ENCODE peak calls at places on chromosomes 12 and 14, in six cellular contexts. C, E, B, Y, A and D are unnamed samples.

GRCh38 chr14:95519699-95520098 is 3.2 kb upstream of the SYNE3 start:
- DNase-seq in C (peak), E (no peak), B (no peak), Y (no peak), A (no peak), D (peak)

GRCh38 chr14:32478027-32478426 is 148.9 kb downstream of the AKAP6 start:
- DNase-seq in C (no peak), E (no peak), B (no peak), Y (no peak), A (no peak), D (no peak)

GRCh38 chr12:11016937-11017336 is 5.5 kb downstream of the TAS2R19 start:
- DNase-seq in C (no peak), E (no peak), B (no peak), Y (no peak), A (no peak), D (no peak)

GRCh38 chr14:33068626-33069025 is 129.9 kb downstream of the NPAS3 start:
- DNase-seq in C (no peak), E (no peak), B (no peak), Y (no peak), A (no peak), D (no peak)

GRCh38 chr14:68947802-68948201 is 31.3 kb downstream of the ACTN1 start:
- DNase-seq in C (no peak), E (no peak), B (no peak), Y (no peak), A (no peak), D (peak)

GRCh38 chr14:60514378-60515243 is 5.7 kb downstream of the SIX6 start:
- DNase-seq in C (no peak), E (peak), B (no peak), Y (peak), A (peak), D (no peak)

GRCh38 chr12:16675438-16675837 is 69.5 kb upstream of the LMO3 start:
- DNase-seq in C (no peak), E (no peak), B (no peak), Y (no peak), A (no peak), D (no peak)

GRCh38 chr14:69354383-69355154 is 43.5 kb downstream of the ERH start:
- DNase-seq in C (no peak), E (no peak), B (peak), Y (peak), A (no peak), D (no peak)

GRCh38 chr12:28882444-28882843 is 266.6 kb upstream of the FAR2 start:
- DNase-seq in C (no peak), E (no peak), B (no peak), Y (no peak), A (no peak), D (no peak)

GRCh38 chr14:56004807-56005579 is 113.2 kb upstream of the PELI2 start:
- DNase-seq in C (peak), E (peak), B (peak), Y (no peak), A (peak), D (no peak)

GRCh38 chr12:101051901-101052550 is 158.0 kb downstream of the SLC5A8 start:
- DNase-seq in C (peak), E (no peak), B (no peak), Y (peak), A (peak), D (no peak)

GRCh38 chr14:20434701-20435453 is 1.1 kb downstream of the KLHL33 start:
- DNase-seq in C (peak), E (no peak), B (no peak), Y (no peak), A (no peak), D (no peak)

GRCh38 chr14:55781046-55781445 is 201.0 kb downstream of the KTN1 start:
- DNase-seq in C (peak), E (peak), B (no peak), Y (no peak), A (no peak), D (no peak)

GRCh38 chr12:48973531-48973930 is 2.0 kb upstream of the WNT10B start:
- DNase-seq in C (no peak), E (no peak), B (no peak), Y (peak), A (no peak), D (peak)

DNA sequence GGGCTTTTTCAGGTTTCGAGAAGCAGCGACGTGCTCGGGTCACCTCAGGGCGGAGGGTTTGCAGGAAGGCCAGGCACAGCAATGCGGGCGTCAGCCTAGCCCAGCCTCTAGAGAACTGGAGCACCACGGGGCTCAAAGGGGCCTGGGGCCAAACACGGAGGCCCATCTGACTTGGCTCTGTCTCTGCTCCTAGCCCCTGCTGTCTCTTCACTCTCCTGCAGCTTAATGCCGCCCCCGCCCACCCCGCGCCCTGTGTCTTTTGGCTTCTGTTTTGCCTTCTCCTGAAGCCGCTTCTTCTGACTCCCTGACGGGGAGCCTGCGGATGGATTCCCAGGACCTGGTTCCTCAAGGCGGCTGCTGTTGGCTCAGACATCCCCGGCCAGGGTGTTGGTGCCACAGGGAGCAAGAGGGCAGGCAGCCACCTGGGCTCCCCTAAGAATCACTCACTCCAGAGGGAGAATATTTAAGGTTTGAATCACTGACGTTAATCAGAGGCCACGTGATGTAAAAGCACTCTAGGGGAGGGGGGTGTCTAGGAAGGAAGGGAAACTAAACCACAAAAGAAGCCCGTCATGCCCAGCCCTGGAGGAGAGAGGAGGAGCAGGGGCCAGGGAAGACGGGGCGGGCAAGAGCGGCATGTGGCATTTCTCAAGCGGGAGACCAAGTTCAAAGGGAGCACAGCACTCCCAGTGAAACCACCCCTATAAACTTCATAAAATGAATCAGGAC is 36.9 kb upstream of the PRMT8 start:
- DNase-seq in C (no peak), E (no peak), B (no peak), Y (no peak), A (peak), D (no peak)
- TF ChIP-seq MYC in C (no peak), E (no peak), B (no peak), Y (no peak), A (no peak), D (no peak)

DNA sequence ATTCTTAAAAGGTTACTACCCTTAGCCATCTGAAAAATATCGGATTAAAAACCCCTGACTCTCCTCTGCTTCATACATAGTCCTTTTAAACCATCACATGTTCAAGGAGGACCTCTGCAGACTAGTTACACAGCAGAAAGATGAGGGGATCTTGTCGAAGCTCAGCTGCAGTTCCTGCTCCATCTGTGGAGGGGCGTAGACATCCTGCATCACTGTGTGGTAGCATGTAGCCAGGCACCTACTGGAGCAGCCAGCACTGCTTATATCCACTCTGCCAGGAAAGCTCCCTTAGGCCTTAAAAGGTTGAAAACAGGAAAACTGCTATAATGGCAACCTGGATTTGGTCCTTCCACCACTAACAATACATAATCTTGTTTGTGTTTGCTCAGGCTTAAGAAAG is 57.6 kb upstream of the STRN3 start:
- DNase-seq in C (no peak), E (no peak), B (no peak), Y (no peak), A (no peak), D (no peak)
- TF ChIP-seq MYC in C (no peak), E (no peak), B (no peak), Y (no peak), A (no peak), D (no peak)

GRCh38 chr12:64892561-64892960 is 68.1 kb downstream of the TBC1D30 start:
- DNase-seq in C (no peak), E (no peak), B (no peak), Y (no peak), A (no peak), D (no peak)

GRCh38 chr12:64889434-64890216 is 65.2 kb downstream of the TBC1D30 start:
- DNase-seq in C (no peak), E (no peak), B (no peak), Y (peak), A (no peak), D (no peak)

GRCh38 chr12:64893961-64894360 is 69.5 kb downstream of the TBC1D30 start:
- DNase-seq in C (peak), E (no peak), B (no peak), Y (no peak), A (no peak), D (no peak)

GRCh38 chr12:64891629-64892028 is 67.2 kb downstream of the TBC1D30 start:
- DNase-seq in C (no peak), E (no peak), B (no peak), Y (no peak), A (no peak), D (no peak)

DNA sequence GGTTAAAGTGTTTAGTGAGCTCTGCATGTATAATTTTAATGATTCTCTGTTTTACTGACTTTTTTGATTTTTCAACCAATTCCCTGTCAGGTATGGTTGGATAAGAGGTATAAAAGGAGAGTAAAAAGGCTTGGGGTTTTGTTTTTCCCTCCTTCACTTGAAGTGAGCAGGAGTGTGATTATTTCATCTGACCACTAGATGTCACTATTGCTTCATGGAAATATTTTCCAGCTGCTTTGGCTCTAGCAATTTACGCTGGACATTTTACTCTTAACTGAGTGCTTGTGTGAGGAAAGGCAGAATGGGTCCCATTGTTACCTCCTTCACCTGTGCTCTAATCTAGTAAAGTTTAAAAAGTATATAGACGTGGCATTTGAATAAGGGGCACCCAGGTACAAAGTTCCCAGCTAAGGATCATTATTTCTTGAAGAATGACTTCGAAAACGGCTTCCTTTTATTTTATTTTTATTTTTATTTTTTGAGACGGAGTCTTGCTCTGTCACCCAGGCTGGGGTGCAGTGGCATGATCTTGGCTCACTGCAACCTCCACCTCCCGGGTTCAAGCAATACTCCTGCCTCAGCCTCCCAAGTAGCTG is 66.5 kb downstream of the TBC1D30 start:
- DNase-seq in C (peak), E (peak), B (no peak), Y (peak), A (peak), D (peak)
- TF ChIP-seq MYC in C (no peak), E (no peak), B (no peak), Y (no peak), A (no peak), D (no peak)

DNA sequence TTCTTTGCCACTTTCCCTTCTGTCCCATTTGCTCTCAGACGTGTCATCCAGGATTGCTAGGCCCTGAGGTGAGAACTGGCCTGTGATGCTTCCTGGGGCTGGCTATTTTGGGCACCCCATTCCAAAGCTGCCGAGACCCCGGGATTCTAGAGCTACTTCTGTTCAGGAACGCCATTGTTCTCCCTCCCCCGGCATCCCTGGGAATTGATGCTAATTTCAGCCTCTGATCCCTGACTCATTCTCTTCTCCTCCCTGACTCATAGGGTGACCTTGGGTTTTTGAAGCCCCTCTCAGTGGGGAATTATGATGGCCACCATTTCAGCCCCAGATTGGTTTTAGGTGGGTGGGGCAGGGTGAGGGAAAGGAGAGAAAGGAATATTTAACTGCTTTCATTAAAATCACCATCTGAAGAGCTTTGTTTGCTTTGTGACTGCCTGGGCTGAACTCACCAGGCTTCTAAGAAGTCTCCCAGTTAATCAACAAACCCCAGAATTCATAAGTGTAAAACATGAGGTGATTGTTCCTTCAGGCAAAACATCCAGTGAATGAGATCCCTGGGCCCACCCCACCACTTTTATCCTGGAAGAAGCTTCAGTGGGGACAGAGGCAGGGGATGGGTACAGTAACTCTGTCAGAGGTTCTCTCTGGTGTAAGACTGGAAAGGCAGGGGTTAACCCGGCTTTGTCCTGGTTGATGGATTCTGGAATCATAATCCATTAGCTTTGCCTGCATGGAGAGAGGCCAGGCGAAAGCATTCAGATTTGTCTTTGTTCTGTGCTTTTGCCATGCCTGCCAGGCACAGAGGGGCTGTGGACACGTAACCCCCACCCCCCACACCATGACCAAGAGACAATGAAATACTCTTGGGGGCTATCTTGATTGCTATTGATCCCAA is 16.5 kb downstream of the PDE1B start:
- DNase-seq in C (no peak), E (no peak), B (no peak), Y (no peak), A (no peak), D (no peak)
- TF ChIP-seq MYC in C (no peak), E (no peak), B (no peak), Y (no peak), A (no peak), D (no peak)

GRCh38 chr12:6180300-6181051 is 19.7 kb upstream of the CD9 start:
- DNase-seq in C (peak), E (no peak), B (no peak), Y (peak), A (no peak), D (no peak)
- TF ChIP-seq MYC in C (no peak), E (no peak), B (no peak), Y (no peak), A (no peak), D (no peak)

GRCh38 chr14:97210202-97210601 is 413.0 kb downstream of the VRK1 start:
- DNase-seq in C (no peak), E (no peak), B (no peak), Y (no peak), A (no peak), D (no peak)
- TF ChIP-seq MYC in C (no peak), E (no peak), B (no peak), Y (no peak), A (no peak), D (no peak)

GRCh38 chr12:122669397-122670070 is 33.6 kb downstream of the HCAR2 start:
- DNase-seq in C (no peak), E (no peak), B (no peak), Y (no peak), A (no peak), D (no peak)
- TF ChIP-seq MYC in C (no peak), E (no peak), B (no peak), Y (no peak), A (no peak), D (no peak)

GRCh38 chr14:99512571-99513182 is 31.5 kb downstream of the CCNK start:
- DNase-seq in C (no peak), E (no peak), B (no peak), Y (no peak), A (no peak), D (no peak)
- TF ChIP-seq MYC in C (no peak), E (no peak), B (no peak), Y (no peak), A (no peak), D (no peak)

GRCh38 chr14:51862171-51862838 is 1.9 kb downstream of the GNG2 start:
- DNase-seq in C (no peak), E (no peak), B (no peak), Y (no peak), A (no peak), D (no peak)
- TF ChIP-seq MYC in C (no peak), E (no peak), B (no peak), Y (no peak), A (no peak), D (no peak)